ENCODE peak calls at places on chromosomes 5 and 9, in eight cellular contexts. One of them, this sample, is unnamed.

GRCh38 chr9:133323991-133324703 is 11.8 kb downstream of the SURF6 start:
- DNase-seq in NCI-H1417: no peak
- DNase-seq in vagina: no peak
- DNase-seq in glutamatergic neuron: no peak
- DNase-seq in SJSA1: no peak
- DNase-seq in C1 segment of cervical spinal cord: no peak
- DNase-seq in psoas muscle: no peak
- DNase-seq in GM23248: no peak
- DNase-seq in this sample: no peak

GRCh38 chr9:98851730-98852462 is 44.4 kb downstream of the GALNT12 start:
- DNase-seq in NCI-H1417: no peak
- DNase-seq in vagina: no peak
- DNase-seq in glutamatergic neuron: no peak
- DNase-seq in SJSA1: no peak
- DNase-seq in C1 segment of cervical spinal cord: no peak
- DNase-seq in psoas muscle: no peak
- DNase-seq in GM23248: no peak
- DNase-seq in this sample: no peak

GRCh38 chr5:15647251-15647650 is 147.3 kb downstream of the FBXL7 start:
- DNase-seq in NCI-H1417: no peak
- DNase-seq in vagina: no peak
- DNase-seq in glutamatergic neuron: no peak
- DNase-seq in SJSA1: no peak
- DNase-seq in C1 segment of cervical spinal cord: no peak
- DNase-seq in psoas muscle: no peak
- DNase-seq in GM23248: no peak
- DNase-seq in this sample: no peak

GRCh38 chr5:72841756-72842535 is 25.5 kb downstream of the TNPO1 start:
- DNase-seq in NCI-H1417: no peak
- DNase-seq in vagina: no peak
- DNase-seq in glutamatergic neuron: no peak
- DNase-seq in SJSA1: no peak
- DNase-seq in C1 segment of cervical spinal cord: no peak
- DNase-seq in psoas muscle: no peak
- DNase-seq in GM23248: peak; percentile 66
- DNase-seq in this sample: no peak

GRCh38 chr9:124122813-124123462 is 111.4 kb downstream of the LHX2 start:
- DNase-seq in NCI-H1417: no peak
- DNase-seq in vagina: no peak
- DNase-seq in glutamatergic neuron: no peak
- DNase-seq in SJSA1: no peak
- DNase-seq in C1 segment of cervical spinal cord: no peak
- DNase-seq in psoas muscle: no peak
- DNase-seq in GM23248: peak; percentile 73
- DNase-seq in this sample: no peak

GRCh38 chr5:62334082-62334481 is 28.1 kb downstream of the KIF2A start:
- DNase-seq in NCI-H1417: no peak
- DNase-seq in vagina: no peak
- DNase-seq in glutamatergic neuron: no peak
- DNase-seq in SJSA1: no peak
- DNase-seq in C1 segment of cervical spinal cord: no peak
- DNase-seq in psoas muscle: no peak
- DNase-seq in GM23248: no peak
- DNase-seq in this sample: no peak

GRCh38 chr5:5695266-5695665 is 272.8 kb downstream of the ICE1 start:
- DNase-seq in NCI-H1417: no peak
- DNase-seq in vagina: no peak
- DNase-seq in glutamatergic neuron: no peak
- DNase-seq in SJSA1: no peak
- DNase-seq in C1 segment of cervical spinal cord: no peak
- DNase-seq in psoas muscle: no peak
- DNase-seq in GM23248: no peak
- DNase-seq in this sample: no peak

GRCh38 chr9:77820293-77820954 is 172.3 kb upstream of the GNA14 start:
- DNase-seq in NCI-H1417: no peak
- DNase-seq in vagina: no peak
- DNase-seq in glutamatergic neuron: no peak
- DNase-seq in SJSA1: peak; percentile 41
- DNase-seq in C1 segment of cervical spinal cord: no peak
- DNase-seq in psoas muscle: no peak
- DNase-seq in GM23248: peak; percentile 94
- DNase-seq in this sample: no peak

GRCh38 chr5:154179846-154180710 is 10.5 kb upstream of the GALNT10 start:
- DNase-seq in NCI-H1417: peak; percentile 40
- DNase-seq in vagina: no peak
- DNase-seq in glutamatergic neuron: no peak
- DNase-seq in SJSA1: peak; percentile 66
- DNase-seq in C1 segment of cervical spinal cord: no peak
- DNase-seq in psoas muscle: no peak
- DNase-seq in GM23248: peak; percentile 82
- DNase-seq in this sample: peak; percentile 51

GRCh38 chr9:111197251-111197650 is 132.8 kb downstream of the OR2K2 start:
- DNase-seq in NCI-H1417: no peak
- DNase-seq in vagina: no peak
- DNase-seq in glutamatergic neuron: no peak
- DNase-seq in SJSA1: no peak
- DNase-seq in C1 segment of cervical spinal cord: no peak
- DNase-seq in psoas muscle: no peak
- DNase-seq in GM23248: no peak
- DNase-seq in this sample: no peak

GRCh38 chr9:137313956-137314560 is 12.0 kb upstream of the NRARP start:
- DNase-seq in NCI-H1417: no peak
- DNase-seq in vagina: no peak
- DNase-seq in glutamatergic neuron: peak; percentile 24
- DNase-seq in SJSA1: no peak
- DNase-seq in C1 segment of cervical spinal cord: no peak
- DNase-seq in psoas muscle: no peak
- DNase-seq in GM23248: no peak
- DNase-seq in this sample: no peak

GRCh38 chr9:3992222-3992621 is 307.6 kb downstream of the GLIS3 start:
- DNase-seq in NCI-H1417: no peak
- DNase-seq in vagina: no peak
- DNase-seq in glutamatergic neuron: no peak
- DNase-seq in SJSA1: no peak
- DNase-seq in C1 segment of cervical spinal cord: no peak
- DNase-seq in psoas muscle: no peak
- DNase-seq in GM23248: no peak
- DNase-seq in this sample: no peak

GRCh38 chr9:9061599-9061998 is 1262.0 kb upstream of the DMAC1 start:
- DNase-seq in NCI-H1417: peak; percentile 32
- DNase-seq in vagina: no peak
- DNase-seq in glutamatergic neuron: no peak
- DNase-seq in SJSA1: no peak
- DNase-seq in C1 segment of cervical spinal cord: no peak
- DNase-seq in psoas muscle: no peak
- DNase-seq in GM23248: no peak
- DNase-seq in this sample: no peak

GRCh38 chr5:111384220-111384619 is 128.1 kb downstream of the STARD4 start:
- DNase-seq in NCI-H1417: no peak
- DNase-seq in vagina: no peak
- DNase-seq in glutamatergic neuron: no peak
- DNase-seq in SJSA1: peak; percentile 13
- DNase-seq in C1 segment of cervical spinal cord: no peak
- DNase-seq in psoas muscle: no peak
- DNase-seq in GM23248: peak; percentile 29
- DNase-seq in this sample: no peak

GRCh38 chr5:80127037-80127642 is 92.0 kb downstream of the THBS4 start:
- DNase-seq in NCI-H1417: no peak
- DNase-seq in vagina: no peak
- DNase-seq in glutamatergic neuron: no peak
- DNase-seq in SJSA1: no peak
- DNase-seq in C1 segment of cervical spinal cord: no peak
- DNase-seq in psoas muscle: no peak
- DNase-seq in GM23248: no peak
- DNase-seq in this sample: no peak

GRCh38 chr5:61313960-61314681 is 17.9 kb upstream of the ZSWIM6 start:
- DNase-seq in NCI-H1417: no peak
- DNase-seq in vagina: peak; percentile 75
- DNase-seq in glutamatergic neuron: no peak
- DNase-seq in SJSA1: peak; percentile 72
- DNase-seq in C1 segment of cervical spinal cord: no peak
- DNase-seq in psoas muscle: no peak
- DNase-seq in GM23248: peak; percentile 90
- DNase-seq in this sample: no peak

GRCh38 chr5:76363385-76364261 is 39.5 kb upstream of the IQGAP2 start:
- DNase-seq in NCI-H1417: no peak
- DNase-seq in vagina: no peak
- DNase-seq in glutamatergic neuron: peak; percentile 39
- DNase-seq in SJSA1: no peak
- DNase-seq in C1 segment of cervical spinal cord: no peak
- DNase-seq in psoas muscle: no peak
- DNase-seq in GM23248: no peak
- DNase-seq in this sample: no peak

This sample was measured in frontal cortex.